ENCODE peak calls at places on chromosomes 3 and 15, in eight cellular contexts. P is ELR, T is cardiac fibroblast, L is iris pigment epithelial cell, I is anterior cingulate cortex, O is head of caudate nucleus, Y is T-helper 1 cell, X is NCI-H1930. B is an unnamed sample.

GRCh38 chr3:181230258-181230657 is 240.7 kb upstream of the DNAJC19 start:
- DNase-seq in X (no peak), P (no peak), L (no peak), O (no peak), Y (no peak), I (no peak), T (no peak), B (no peak)

GRCh38 chr3:106628407-106628806 is 748.8 kb upstream of the CCDC54 start:
- DNase-seq in P (peak), L (peak), X (no peak), I (no peak), Y (no peak), O (no peak), T (peak), B (peak)

GRCh38 chr3:155643581-155644165 is 101.2 kb downstream of the PLCH1 start:
- DNase-seq in T (no peak), O (no peak), P (no peak), X (no peak), I (no peak), Y (no peak), L (no peak), B (no peak)

GRCh38 chr3:87359807-87360206 is 83.4 kb upstream of the POU1F1 start:
- DNase-seq in X (no peak), T (no peak), L (no peak), P (no peak), I (no peak), Y (no peak), O (no peak), B (peak)

GRCh38 chr15:53917109-53917508 is 61.1 kb upstream of the UNC13C start:
- DNase-seq in T (no peak), X (no peak), O (no peak), P (no peak), Y (no peak), I (no peak), L (no peak), B (peak)

GRCh38 chr3:13539671-13540070 is 9.3 kb upstream of the FBLN2 start:
- DNase-seq in I (no peak), P (no peak), L (no peak), Y (no peak), X (no peak), O (no peak), T (no peak), B (no peak)

GRCh38 chr15:35182841-35183479 is 97.9 kb upstream of the NANOGP8 start:
- DNase-seq in P (no peak), O (no peak), X (no peak), T (no peak), Y (no peak), L (no peak), I (no peak), B (no peak)

GRCh38 chr3:18194431-18194830 is 230.7 kb downstream of the SATB1 start:
- DNase-seq in P (peak), I (no peak), L (peak), X (no peak), Y (no peak), T (peak), O (no peak), B (peak)

GRCh38 chr3:127417709-127418559 is 130.1 kb upstream of the PRR20G start:
- DNase-seq in X (no peak), O (no peak), P (no peak), I (no peak), T (peak), L (no peak), Y (no peak), B (no peak)

GRCh38 chr3:150787741-150788370 is 24.9 kb upstream of the SIAH2 start:
- DNase-seq in Y (peak), T (peak), L (peak), O (peak), X (peak), P (peak), I (peak), B (peak)

GRCh38 chr3:87088366-87088983 is 97.5 kb upstream of the VGLL3 start:
- DNase-seq in O (no peak), X (no peak), L (no peak), P (peak), I (no peak), T (peak), Y (no peak), B (no peak)

GRCh38 chr3:176514297-176514696 is 683.0 kb downstream of the TBL1XR1 start:
- DNase-seq in X (no peak), I (no peak), P (peak), O (peak), Y (no peak), T (peak), L (peak), B (peak)

GRCh38 chr3:49803464-49804140 is 541 bp downstream of the INKA1 start:
- DNase-seq in O (no peak), X (no peak), I (no peak), L (peak), T (no peak), Y (peak), P (no peak), B (peak)

GRCh38 chr15:61051570-61052031 is 177.5 kb downstream of the RORA start:
- DNase-seq in O (peak), Y (no peak), I (peak), X (no peak), P (peak), L (peak), T (peak), B (peak)